ENCODE peak calls at places on chromosomes 2 and 18, in five cellular contexts. E, O, H, W and I are unnamed samples.
A peak's percentile ranks its signal among the peaks of the same experiment; 100 is the strongest.

GRCh38 chr2:96828436-96828835 is 12.4 kb downstream of the CNNM3 start:
- DNase-seq in E (no peak), O (no peak), H (no peak), W (peak; percentile 24), I (no peak)

GRCh38 chr2:36322108-36322507 is 33.5 kb upstream of the CRIM1 start:
- DNase-seq in E (no peak), O (peak; percentile 52), H (peak; percentile 37), W (no peak), I (no peak)

GRCh38 chr18:38526922-38527321 is 961.3 kb upstream of the CELF4 start:
- DNase-seq in E (no peak), O (no peak), H (no peak), W (no peak), I (no peak)

GRCh38 chr2:217947341-217948316 is 55.2 kb downstream of the TNS1 start:
- DNase-seq in E (no peak), O (no peak), H (no peak), W (no peak), I (no peak)

GRCh38 chr2:41879367-41879871 is 168.4 kb upstream of the PKDCC start:
- DNase-seq in E (no peak), O (peak; percentile 75), H (no peak), W (no peak), I (no peak)

GRCh38 chr2:12856934-12857660 is 140.4 kb downstream of the TRIB2 start:
- DNase-seq in E (no peak), O (peak; percentile 92), H (peak; percentile 57), W (no peak), I (peak; percentile 59)

GRCh38 chr2:56185582-56186046 is 1.8 kb downstream of the CCDC85A start:
- DNase-seq in E (no peak), O (peak; percentile 42), H (no peak), W (no peak), I (no peak)

GRCh38 chr2:73952499-73953446 is 26.1 kb downstream of the DGUOK start:
- DNase-seq in E (no peak), O (peak; percentile 58), H (peak; percentile 44), W (no peak), I (no peak)

GRCh38 chr2:121052023-121052422 is 233.0 kb downstream of the TFCP2L1 start:
- DNase-seq in E (no peak), O (no peak), H (no peak), W (no peak), I (no peak)

GRCh38 chr2:102506743-102507142 is 33.7 kb downstream of the SLC9A4 start:
- DNase-seq in E (no peak), O (no peak), H (no peak), W (no peak), I (no peak)

GRCh38 chr18:26462304-26462703 is 86.0 kb downstream of the KCTD1 start:
- DNase-seq in E (no peak), O (no peak), H (no peak), W (no peak), I (no peak)

GRCh38 chr18:24987933-24988840 is 363.8 kb downstream of the ZNF521 start:
- DNase-seq in E (no peak), O (no peak), H (no peak), W (no peak), I (no peak)

GRCh38 chr2:151862688-151863087 is 34.5 kb upstream of the ARL5A start:
- DNase-seq in E (no peak), O (no peak), H (no peak), W (no peak), I (no peak)

GRCh38 chr2:14516844-14517243 is 115.7 kb upstream of the LRATD1 start:
- DNase-seq in E (no peak), O (peak; percentile 95), H (peak; percentile 27), W (no peak), I (peak; percentile 92)

GRCh38 chr2:135473567-135473966 is 57.5 kb downstream of the ZRANB3 start:
- DNase-seq in E (no peak), O (peak; percentile 1), H (peak; percentile 16), W (no peak), I (no peak)

GRCh38 chr2:236673126-236673822 is 103.6 kb downstream of the ACKR3 start:
- DNase-seq in E (no peak), O (no peak), H (no peak), W (no peak), I (no peak)

GRCh38 chr2:129821445-129821844 is 158.0 kb upstream of the RAB6C start:
- DNase-seq in E (no peak), O (no peak), H (no peak), W (no peak), I (no peak)

GRCh38 chr2:222795671-222796357 is 65.0 kb upstream of the ACSL3 start:
- DNase-seq in E (no peak), O (no peak), H (no peak), W (no peak), I (no peak)

GRCh38 chr2:85600951-85601770 is 1.3 kb downstream of the TMEM150A start:
- DNase-seq in E (no peak), O (no peak), H (no peak), W (no peak), I (no peak)

GRCh38 chr2:151922845-151923666 is 94.8 kb upstream of the ARL5A start:
- DNase-seq in E (peak; percentile 39), O (no peak), H (peak; percentile 10), W (peak; percentile 85), I (no peak)

GRCh38 chr18:8167036-8167435 is 442.2 kb upstream of the RAB12 start:
- DNase-seq in E (no peak), O (no peak), H (no peak), W (no peak), I (no peak)

DNA sequence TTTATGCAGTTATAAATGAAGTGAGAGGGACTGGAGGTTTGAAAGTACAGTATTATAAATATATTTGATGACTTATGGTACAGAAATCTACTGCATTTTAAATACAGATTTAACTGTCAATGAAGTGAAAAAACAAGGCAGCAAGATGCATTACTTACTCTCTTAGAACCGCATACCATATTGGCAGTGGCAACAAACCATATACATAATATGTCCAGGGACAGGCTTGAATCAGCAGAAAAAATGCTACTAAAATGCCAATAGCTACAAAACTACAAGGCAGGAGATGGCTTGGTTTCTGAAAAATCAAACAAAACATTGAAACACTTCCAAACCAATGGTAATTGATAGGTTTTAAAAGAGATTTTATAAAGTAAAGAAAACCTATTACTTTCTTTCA is 77.2 kb downstream of the PIGN start:
- DNase-seq in E (no peak), O (peak; percentile 51), H (no peak), W (no peak), I (no peak)
- TF ChIP-seq CTCF in E (no peak), O (no peak), H (no peak), W (no peak), I (no peak)

DNA sequence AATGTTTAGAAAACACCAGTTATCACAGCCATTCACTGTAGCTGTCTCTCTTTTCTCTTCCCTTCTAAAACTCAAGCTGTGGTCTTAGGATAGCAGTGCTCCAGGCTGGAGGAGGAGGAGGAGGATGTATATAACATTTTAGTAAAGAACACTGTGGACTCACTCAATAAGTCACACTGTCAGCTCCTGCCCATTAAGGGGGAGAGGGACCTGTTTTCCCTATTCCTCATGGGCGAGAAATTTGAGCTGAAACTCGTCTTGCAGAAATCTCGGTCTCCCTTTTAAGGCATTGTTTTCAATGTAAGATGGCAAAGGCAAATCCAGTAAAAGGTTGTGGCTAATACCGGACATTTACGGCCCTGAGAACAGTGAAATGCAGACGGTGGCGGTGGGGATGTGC is 114.8 kb upstream of the ZNF236 start:
- DNase-seq in E (no peak), O (no peak), H (no peak), W (no peak), I (no peak)
- H3K4me3 ChIP-seq in E (no peak overlapping the region), O (no peak overlapping the region), H (no peak overlapping the region), W (no peak overlapping the region), I (no peak overlapping the region)

GRCh38 chr2:240199133-240199870 is 58.8 kb upstream of the OTOS start:
- DNase-seq in E (no peak), O (no peak), H (no peak), W (peak; percentile 27), I (no peak)
- H3K27me3 ChIP-seq in E (no peaks in the 10 kb centered on the region), O (peaks cover 24% of the 10 kb centered on the region), H (peaks cover 2% of the 10 kb centered on the region), W (no peaks in the 10 kb centered on the region), I (peaks cover 13% of the 10 kb centered on the region)

DNA sequence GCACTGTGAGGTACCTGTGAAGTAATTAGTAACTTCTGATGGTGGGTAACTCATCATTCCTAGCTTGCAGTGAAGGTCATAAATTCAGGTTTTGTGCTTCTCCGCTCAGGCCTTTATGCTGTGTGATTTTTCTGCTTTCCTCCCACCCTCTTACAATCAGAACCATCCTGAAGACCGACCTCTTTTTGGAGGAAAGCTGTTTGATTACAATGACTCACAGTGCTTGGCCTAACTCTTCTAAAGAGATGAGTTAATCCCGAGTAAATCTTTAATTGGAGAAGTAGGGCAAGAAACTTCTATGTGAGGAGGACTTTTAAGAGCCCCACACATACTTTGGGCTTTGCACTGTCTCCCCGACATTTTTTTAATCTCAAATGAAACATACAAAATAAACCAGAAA is 53.1 kb downstream of the TTC27 start:
- DNase-seq in E (no peak), O (peak; percentile 32), H (no peak), W (no peak), I (no peak)
- TF ChIP-seq CTCF in E (no peak), O (no peak), H (no peak), W (no peak), I (no peak)

GRCh38 chr18:10270160-10270571 is 184.3 kb upstream of the APCDD1 start:
- DNase-seq in E (no peak), O (peak; percentile 48), H (peak; percentile 53), W (no peak), I (no peak)
- H3K4me3 ChIP-seq in E (no peak overlapping the region), O (no peak overlapping the region), H (no peak overlapping the region), W (no peak overlapping the region), I (no peak overlapping the region)